ENCODE peak calls at places on chromosomes 6 and 20, in ten cellular contexts. One of them, this sample, is unnamed.

GRCh38 chr6:154319231-154319858 is 37.3 kb downstream of the IPCEF1 start:
- DNase-seq in BJ: peak
- DNase-seq in NCI-H1417: peak
- DNase-seq in skeletal muscle cell: no peak
- DNase-seq in non-pigmented ciliary epithelial cell: no peak
- DNase-seq in EL: peak
- DNase-seq in GM18507: no peak
- DNase-seq in NCI-H1105: no peak
- DNase-seq in NCI-H774: peak
- DNase-seq in fibroblast of the aortic adventitia: peak
- DNase-seq in this sample: peak

GRCh38 chr20:22544462-22544861 is 39.9 kb downstream of the FOXA2 start:
- DNase-seq in skeletal muscle cell: no peak
- DNase-seq in NCI-H1417: no peak
- DNase-seq in BJ: no peak
- DNase-seq in NCI-H1105: no peak
- DNase-seq in EL: no peak
- DNase-seq in NCI-H774: no peak
- DNase-seq in GM18507: no peak
- DNase-seq in non-pigmented ciliary epithelial cell: no peak
- DNase-seq in fibroblast of the aortic adventitia: no peak
- DNase-seq in this sample: no peak

GRCh38 chr6:105714846-105715245 is 312.0 kb upstream of the PREP start:
- DNase-seq in NCI-H1417: no peak
- DNase-seq in GM18507: no peak
- DNase-seq in NCI-H774: no peak
- DNase-seq in BJ: no peak
- DNase-seq in non-pigmented ciliary epithelial cell: no peak
- DNase-seq in skeletal muscle cell: no peak
- DNase-seq in fibroblast of the aortic adventitia: no peak
- DNase-seq in NCI-H1105: no peak
- DNase-seq in EL: no peak
- DNase-seq in this sample: no peak

GRCh38 chr6:122568865-122569264 is 41.3 kb upstream of the PKIB start:
- DNase-seq in skeletal muscle cell: no peak
- DNase-seq in GM18507: no peak
- DNase-seq in EL: no peak
- DNase-seq in NCI-H774: no peak
- DNase-seq in NCI-H1417: no peak
- DNase-seq in NCI-H1105: no peak
- DNase-seq in BJ: no peak
- DNase-seq in fibroblast of the aortic adventitia: no peak
- DNase-seq in non-pigmented ciliary epithelial cell: no peak
- DNase-seq in this sample: no peak

GRCh38 chr20:4136078-4136966 is 121.0 kb upstream of the RNF24 start:
- DNase-seq in NCI-H774: no peak
- DNase-seq in EL: peak
- DNase-seq in NCI-H1417: no peak
- DNase-seq in skeletal muscle cell: no peak
- DNase-seq in BJ: no peak
- DNase-seq in non-pigmented ciliary epithelial cell: no peak
- DNase-seq in GM18507: no peak
- DNase-seq in fibroblast of the aortic adventitia: no peak
- DNase-seq in NCI-H1105: no peak
- DNase-seq in this sample: no peak

GRCh38 chr6:105179244-105180065 is at the start of gene POPDC3:
- DNase-seq in BJ: no peak
- DNase-seq in NCI-H1417: peak
- DNase-seq in non-pigmented ciliary epithelial cell: no peak
- DNase-seq in NCI-H1105: no peak
- DNase-seq in fibroblast of the aortic adventitia: peak
- DNase-seq in skeletal muscle cell: no peak
- DNase-seq in GM18507: no peak
- DNase-seq in NCI-H774: peak
- DNase-seq in EL: peak
- DNase-seq in this sample: no peak

GRCh38 chr6:88360203-88360797 is 194.2 kb upstream of the CNR1 start:
- DNase-seq in NCI-H1105: no peak
- DNase-seq in EL: peak
- DNase-seq in BJ: peak
- DNase-seq in non-pigmented ciliary epithelial cell: no peak
- DNase-seq in NCI-H1417: no peak
- DNase-seq in fibroblast of the aortic adventitia: peak
- DNase-seq in NCI-H774: no peak
- DNase-seq in GM18507: no peak
- DNase-seq in skeletal muscle cell: peak
- DNase-seq in this sample: peak

GRCh38 chr6:102387351-102388033 is 994.0 kb downstream of the GRIK2 start:
- DNase-seq in EL: peak
- DNase-seq in NCI-H1105: no peak
- DNase-seq in NCI-H1417: no peak
- DNase-seq in BJ: no peak
- DNase-seq in GM18507: no peak
- DNase-seq in NCI-H774: no peak
- DNase-seq in skeletal muscle cell: no peak
- DNase-seq in non-pigmented ciliary epithelial cell: no peak
- DNase-seq in fibroblast of the aortic adventitia: no peak
- DNase-seq in this sample: no peak

GRCh38 chr20:11851646-11852045 is 66.0 kb upstream of the BTBD3 start:
- DNase-seq in GM18507: no peak
- DNase-seq in NCI-H1417: no peak
- DNase-seq in BJ: no peak
- DNase-seq in non-pigmented ciliary epithelial cell: no peak
- DNase-seq in NCI-H774: no peak
- DNase-seq in EL: no peak
- DNase-seq in fibroblast of the aortic adventitia: no peak
- DNase-seq in NCI-H1105: no peak
- DNase-seq in skeletal muscle cell: no peak
- DNase-seq in this sample: no peak

GRCh38 chr6:123829302-123829953 is 25.8 kb downstream of the NKAIN2 start:
- DNase-seq in EL: peak
- DNase-seq in NCI-H774: no peak
- DNase-seq in non-pigmented ciliary epithelial cell: peak
- DNase-seq in BJ: no peak
- DNase-seq in NCI-H1105: no peak
- DNase-seq in NCI-H1417: peak
- DNase-seq in GM18507: no peak
- DNase-seq in skeletal muscle cell: peak
- DNase-seq in fibroblast of the aortic adventitia: peak
- DNase-seq in this sample: peak

GRCh38 chr6:164991573-164991972 is 317.8 kb downstream of the C6orf118 start:
- DNase-seq in EL: no peak
- DNase-seq in non-pigmented ciliary epithelial cell: no peak
- DNase-seq in NCI-H774: no peak
- DNase-seq in BJ: no peak
- DNase-seq in skeletal muscle cell: no peak
- DNase-seq in GM18507: no peak
- DNase-seq in NCI-H1417: no peak
- DNase-seq in fibroblast of the aortic adventitia: no peak
- DNase-seq in NCI-H1105: no peak
- DNase-seq in this sample: no peak

GRCh38 chr6:145829102-145829501 is 14.5 kb upstream of the FBXO30 start:
- DNase-seq in NCI-H1417: no peak
- DNase-seq in NCI-H1105: no peak
- DNase-seq in NCI-H774: no peak
- DNase-seq in skeletal muscle cell: no peak
- DNase-seq in fibroblast of the aortic adventitia: no peak
- DNase-seq in non-pigmented ciliary epithelial cell: no peak
- DNase-seq in BJ: no peak
- DNase-seq in EL: no peak
- DNase-seq in GM18507: no peak
- DNase-seq in this sample: no peak

GRCh38 chr20:45957021-45957941 is 14.7 kb downstream of the ZNF335 start:
- DNase-seq in NCI-H774: no peak
- DNase-seq in BJ: no peak
- DNase-seq in NCI-H1105: no peak
- DNase-seq in NCI-H1417: no peak
- DNase-seq in skeletal muscle cell: no peak
- DNase-seq in fibroblast of the aortic adventitia: no peak
- DNase-seq in GM18507: no peak
- DNase-seq in non-pigmented ciliary epithelial cell: no peak
- DNase-seq in EL: no peak
- DNase-seq in this sample: no peak

GRCh38 chr20:3106658-3107463 is 22.3 kb upstream of the AVP start:
- DNase-seq in NCI-H774: no peak
- DNase-seq in skeletal muscle cell: no peak
- DNase-seq in non-pigmented ciliary epithelial cell: no peak
- DNase-seq in NCI-H1417: peak
- DNase-seq in fibroblast of the aortic adventitia: no peak
- DNase-seq in NCI-H1105: no peak
- DNase-seq in GM18507: no peak
- DNase-seq in EL: no peak
- DNase-seq in BJ: no peak
- DNase-seq in this sample: no peak

This sample was measured in fibroblast of the conjunctiva.